ENCODE peak calls at places on chromosome 2, in five cellular contexts. U is activated CD8-positive, alpha-beta memory T cell treated with anti-CD3 and anti-CD28 coated beads, Interleukin-2, amount 50 U/mL, for 4 hours; E is SJSA1; X is CD4-positive, alpha-beta T cell; O is posterior vena cava. Q is an unnamed sample.

GRCh38 chr2:223956267-223956666 is 996 bp upstream of the MRPL44 start:
- DNase-seq in U (no peak), E (no peak), X (no peak), O (no peak), Q (no peak)

GRCh38 chr2:27100036-27100435 is 13.5 kb downstream of the KHK start:
- DNase-seq in U (no peak), E (no peak), X (no peak), O (no peak), Q (no peak)

GRCh38 chr2:159755788-159756187 is 42.2 kb downstream of the CD302 start:
- DNase-seq in U (no peak), E (no peak), X (no peak), O (no peak), Q (no peak)

GRCh38 chr2:65722028-65722427 is 289.6 kb upstream of the SPRED2 start:
- DNase-seq in U (no peak), E (no peak), X (no peak), O (peak; percentile 82), Q (no peak)

GRCh38 chr2:206584323-206585116 is 57.8 kb upstream of the FAM237A start:
- DNase-seq in U (no peak), E (no peak), X (no peak), O (no peak), Q (no peak)

GRCh38 chr2:170525566-170525900 is 189.6 kb upstream of the SP5 start:
- DNase-seq in U (no peak), E (peak; percentile 92), X (no peak), O (peak; percentile 91), Q (peak; percentile 90)

GRCh38 chr2:178845565-178846457 is 38.6 kb upstream of the TTN start:
- DNase-seq in U (no peak), E (no peak), X (no peak), O (no peak), Q (no peak)

GRCh38 chr2:142930835-142931398 is 53.5 kb downstream of the KYNU start:
- DNase-seq in U (no peak), E (no peak), X (no peak), O (no peak), Q (no peak)

Q was measured in glomerular endothelial cell.